ENCODE peak calls at places on chromosomes 3 and 15, in eight cellular contexts. One of them, this sample, is unnamed.

GRCh38 chr3:99850608-99851007 is 32.9 kb downstream of the CMSS1 start:
- DNase-seq in fibroblast of mammary gland: no peak
- DNase-seq in OCI-LY7: no peak
- DNase-seq in GM20000: no peak
- DNase-seq in lower lobe of right lung: no peak
- DNase-seq in stomach: no peak
- DNase-seq in IMR-90: no peak
- DNase-seq in astrocyte of the spinal cord: no peak
- DNase-seq in this sample: no peak

GRCh38 chr15:33284336-33284735 is 26.4 kb upstream of the RYR3 start:
- DNase-seq in fibroblast of mammary gland: peak
- DNase-seq in OCI-LY7: no peak
- DNase-seq in GM20000: no peak
- DNase-seq in lower lobe of right lung: no peak
- DNase-seq in stomach: no peak
- DNase-seq in IMR-90: no peak
- DNase-seq in astrocyte of the spinal cord: no peak
- DNase-seq in this sample: no peak

GRCh38 chr15:70308011-70308761 is 210.5 kb upstream of the TLE3 start:
- DNase-seq in fibroblast of mammary gland: no peak
- DNase-seq in OCI-LY7: no peak
- DNase-seq in GM20000: peak
- DNase-seq in lower lobe of right lung: no peak
- DNase-seq in stomach: no peak
- DNase-seq in IMR-90: no peak
- DNase-seq in astrocyte of the spinal cord: peak
- DNase-seq in this sample: no peak

GRCh38 chr15:45550436-45550835 is 27.9 kb upstream of the SLC30A4 start:
- DNase-seq in fibroblast of mammary gland: peak
- DNase-seq in OCI-LY7: no peak
- DNase-seq in GM20000: no peak
- DNase-seq in lower lobe of right lung: no peak
- DNase-seq in stomach: no peak
- DNase-seq in IMR-90: peak
- DNase-seq in astrocyte of the spinal cord: peak
- DNase-seq in this sample: no peak

GRCh38 chr15:80265021-80265420 is 13.0 kb upstream of the CTXND1 start:
- DNase-seq in fibroblast of mammary gland: peak
- DNase-seq in OCI-LY7: no peak
- DNase-seq in GM20000: no peak
- DNase-seq in lower lobe of right lung: no peak
- DNase-seq in stomach: no peak
- DNase-seq in IMR-90: peak
- DNase-seq in astrocyte of the spinal cord: no peak
- DNase-seq in this sample: no peak

GRCh38 chr3:12670789-12671450 is 7.0 kb upstream of the RAF1 start:
- DNase-seq in fibroblast of mammary gland: no peak
- DNase-seq in OCI-LY7: no peak
- DNase-seq in GM20000: no peak
- DNase-seq in lower lobe of right lung: peak
- DNase-seq in stomach: no peak
- DNase-seq in IMR-90: no peak
- DNase-seq in astrocyte of the spinal cord: no peak
- DNase-seq in this sample: no peak

GRCh38 chr3:47010050-47010712 is 30.7 kb downstream of the NBEAL2 start:
- DNase-seq in fibroblast of mammary gland: peak
- DNase-seq in OCI-LY7: no peak
- DNase-seq in GM20000: peak
- DNase-seq in lower lobe of right lung: no peak
- DNase-seq in stomach: peak
- DNase-seq in IMR-90: no peak
- DNase-seq in astrocyte of the spinal cord: no peak
- DNase-seq in this sample: peak

GRCh38 chr3:46948830-46949671 is 27.5 kb downstream of the CCDC12 start:
- DNase-seq in fibroblast of mammary gland: no peak
- DNase-seq in OCI-LY7: no peak
- DNase-seq in GM20000: peak
- DNase-seq in lower lobe of right lung: peak
- DNase-seq in stomach: peak
- DNase-seq in IMR-90: no peak
- DNase-seq in astrocyte of the spinal cord: no peak
- DNase-seq in this sample: no peak

GRCh38 chr3:68620211-68620610 is 312.1 kb downstream of the TAFA4 start:
- DNase-seq in fibroblast of mammary gland: no peak
- DNase-seq in OCI-LY7: no peak
- DNase-seq in GM20000: no peak
- DNase-seq in lower lobe of right lung: no peak
- DNase-seq in stomach: no peak
- DNase-seq in IMR-90: no peak
- DNase-seq in astrocyte of the spinal cord: no peak
- DNase-seq in this sample: no peak

GRCh38 chr3:13282986-13283876 is 136.9 kb downstream of the NUP210 start:
- DNase-seq in fibroblast of mammary gland: no peak
- DNase-seq in OCI-LY7: no peak
- DNase-seq in GM20000: peak
- DNase-seq in lower lobe of right lung: peak
- DNase-seq in stomach: no peak
- DNase-seq in IMR-90: no peak
- DNase-seq in astrocyte of the spinal cord: no peak
- DNase-seq in this sample: no peak

GRCh38 chr15:92938387-92938786 is 38.3 kb downstream of the CHD2 start:
- DNase-seq in fibroblast of mammary gland: no peak
- DNase-seq in OCI-LY7: no peak
- DNase-seq in GM20000: no peak
- DNase-seq in lower lobe of right lung: no peak
- DNase-seq in stomach: no peak
- DNase-seq in IMR-90: no peak
- DNase-seq in astrocyte of the spinal cord: no peak
- DNase-seq in this sample: no peak

GRCh38 chr3:121660356-121661171 is at the start of gene HCLS1:
- DNase-seq in fibroblast of mammary gland: peak
- DNase-seq in OCI-LY7: peak
- DNase-seq in GM20000: peak
- DNase-seq in lower lobe of right lung: peak
- DNase-seq in stomach: peak
- DNase-seq in IMR-90: no peak
- DNase-seq in astrocyte of the spinal cord: no peak
- DNase-seq in this sample: no peak

GRCh38 chr3:23734481-23734880 is 71.3 kb upstream of the UBE2E1 start:
- DNase-seq in fibroblast of mammary gland: no peak
- DNase-seq in OCI-LY7: no peak
- DNase-seq in GM20000: no peak
- DNase-seq in lower lobe of right lung: no peak
- DNase-seq in stomach: no peak
- DNase-seq in IMR-90: no peak
- DNase-seq in astrocyte of the spinal cord: no peak
- DNase-seq in this sample: no peak

GRCh38 chr3:178646205-178646604 is 110.0 kb downstream of the KCNMB2 start:
- DNase-seq in fibroblast of mammary gland: no peak
- DNase-seq in OCI-LY7: no peak
- DNase-seq in GM20000: no peak
- DNase-seq in lower lobe of right lung: no peak
- DNase-seq in stomach: no peak
- DNase-seq in IMR-90: no peak
- DNase-seq in astrocyte of the spinal cord: no peak
- DNase-seq in this sample: no peak

GRCh38 chr3:69443554-69443953 is 57.7 kb upstream of the FRMD4B start:
- DNase-seq in fibroblast of mammary gland: no peak
- DNase-seq in OCI-LY7: no peak
- DNase-seq in GM20000: no peak
- DNase-seq in lower lobe of right lung: no peak
- DNase-seq in stomach: no peak
- DNase-seq in IMR-90: peak
- DNase-seq in astrocyte of the spinal cord: peak
- DNase-seq in this sample: no peak

GRCh38 chr3:129467934-129468333 is 27.9 kb downstream of the IFT122 start:
- DNase-seq in fibroblast of mammary gland: no peak
- DNase-seq in OCI-LY7: no peak
- DNase-seq in GM20000: no peak
- DNase-seq in lower lobe of right lung: no peak
- DNase-seq in stomach: no peak
- DNase-seq in IMR-90: no peak
- DNase-seq in astrocyte of the spinal cord: no peak
- DNase-seq in this sample: no peak

GRCh38 chr3:179410317-179410716 is 41.0 kb downstream of the GNB4 start:
- DNase-seq in fibroblast of mammary gland: peak
- DNase-seq in OCI-LY7: peak
- DNase-seq in GM20000: no peak
- DNase-seq in lower lobe of right lung: no peak
- DNase-seq in stomach: no peak
- DNase-seq in IMR-90: peak
- DNase-seq in astrocyte of the spinal cord: peak
- DNase-seq in this sample: no peak

GRCh38 chr3:176692172-176692923 is 504.9 kb downstream of the TBL1XR1 start:
- DNase-seq in fibroblast of mammary gland: no peak
- DNase-seq in OCI-LY7: no peak
- DNase-seq in GM20000: no peak
- DNase-seq in lower lobe of right lung: no peak
- DNase-seq in stomach: no peak
- DNase-seq in IMR-90: no peak
- DNase-seq in astrocyte of the spinal cord: no peak
- DNase-seq in this sample: no peak

GRCh38 chr3:119637679-119638525 is 22.5 kb downstream of the POPDC2 start:
- DNase-seq in fibroblast of mammary gland: peak
- DNase-seq in OCI-LY7: no peak
- DNase-seq in GM20000: peak
- DNase-seq in lower lobe of right lung: no peak
- DNase-seq in stomach: no peak
- DNase-seq in IMR-90: peak
- DNase-seq in astrocyte of the spinal cord: peak
- DNase-seq in this sample: no peak

GRCh38 chr3:84108442-84108971 is 850.3 kb upstream of the CADM2 start:
- DNase-seq in fibroblast of mammary gland: no peak
- DNase-seq in OCI-LY7: no peak
- DNase-seq in GM20000: no peak
- DNase-seq in lower lobe of right lung: no peak
- DNase-seq in stomach: no peak
- DNase-seq in IMR-90: peak
- DNase-seq in astrocyte of the spinal cord: peak
- DNase-seq in this sample: no peak

GRCh38 chr15:74543583-74543982 is 2.6 kb downstream of the ARID3B start:
- DNase-seq in fibroblast of mammary gland: no peak
- DNase-seq in OCI-LY7: peak
- DNase-seq in GM20000: no peak
- DNase-seq in lower lobe of right lung: no peak
- DNase-seq in stomach: no peak
- DNase-seq in IMR-90: no peak
- DNase-seq in astrocyte of the spinal cord: no peak
- DNase-seq in this sample: no peak

GRCh38 chr3:34374521-34374920 is 576.1 kb downstream of the PDCD6IP start:
- DNase-seq in fibroblast of mammary gland: no peak
- DNase-seq in OCI-LY7: no peak
- DNase-seq in GM20000: no peak
- DNase-seq in lower lobe of right lung: no peak
- DNase-seq in stomach: no peak
- DNase-seq in IMR-90: no peak
- DNase-seq in astrocyte of the spinal cord: no peak
- DNase-seq in this sample: no peak

GRCh38 chr3:142270407-142270806 is 45.0 kb upstream of the GK5 start:
- DNase-seq in fibroblast of mammary gland: peak
- DNase-seq in OCI-LY7: no peak
- DNase-seq in GM20000: no peak
- DNase-seq in lower lobe of right lung: no peak
- DNase-seq in stomach: no peak
- DNase-seq in IMR-90: no peak
- DNase-seq in astrocyte of the spinal cord: no peak
- DNase-seq in this sample: no peak

GRCh38 chr15:60476713-60477112 is 2.2 kb downstream of the ICE2 start:
- DNase-seq in fibroblast of mammary gland: no peak
- DNase-seq in OCI-LY7: no peak
- DNase-seq in GM20000: no peak
- DNase-seq in lower lobe of right lung: no peak
- DNase-seq in stomach: no peak
- DNase-seq in IMR-90: peak
- DNase-seq in astrocyte of the spinal cord: peak
- DNase-seq in this sample: no peak
- TF ChIP-seq CTCF in fibroblast of mammary gland: no peak
- TF ChIP-seq CTCF in OCI-LY7: no peak
- TF ChIP-seq CTCF in GM20000: no peak
- TF ChIP-seq CTCF in lower lobe of right lung: no peak
- TF ChIP-seq CTCF in stomach: no peak
- TF ChIP-seq CTCF in IMR-90: no peak
- TF ChIP-seq CTCF in astrocyte of the spinal cord: no peak
- TF ChIP-seq CTCF in this sample: no peak

GRCh38 chr3:139982404-139982803 is 47.4 kb downstream of the CLSTN2 start:
- DNase-seq in fibroblast of mammary gland: peak
- DNase-seq in OCI-LY7: no peak
- DNase-seq in GM20000: no peak
- DNase-seq in lower lobe of right lung: no peak
- DNase-seq in stomach: no peak
- DNase-seq in IMR-90: no peak
- DNase-seq in astrocyte of the spinal cord: peak
- DNase-seq in this sample: peak
- TF ChIP-seq CTCF in fibroblast of mammary gland: no peak
- TF ChIP-seq CTCF in OCI-LY7: peak
- TF ChIP-seq CTCF in GM20000: no peak
- TF ChIP-seq CTCF in lower lobe of right lung: no peak
- TF ChIP-seq CTCF in stomach: no peak
- TF ChIP-seq CTCF in IMR-90: no peak
- TF ChIP-seq CTCF in astrocyte of the spinal cord: peak
- TF ChIP-seq CTCF in this sample: peak

GRCh38 chr15:50484781-50485180 is 60.6 kb downstream of the USP8 start:
- DNase-seq in fibroblast of mammary gland: no peak
- DNase-seq in OCI-LY7: no peak
- DNase-seq in GM20000: no peak
- DNase-seq in lower lobe of right lung: no peak
- DNase-seq in stomach: no peak
- DNase-seq in IMR-90: no peak
- DNase-seq in astrocyte of the spinal cord: no peak
- DNase-seq in this sample: no peak

GRCh38 chr15:50487287-50487686 is 59.2 kb downstream of the USP50 start:
- DNase-seq in fibroblast of mammary gland: no peak
- DNase-seq in OCI-LY7: no peak
- DNase-seq in GM20000: no peak
- DNase-seq in lower lobe of right lung: no peak
- DNase-seq in stomach: no peak
- DNase-seq in IMR-90: no peak
- DNase-seq in astrocyte of the spinal cord: no peak
- DNase-seq in this sample: no peak

DNA sequence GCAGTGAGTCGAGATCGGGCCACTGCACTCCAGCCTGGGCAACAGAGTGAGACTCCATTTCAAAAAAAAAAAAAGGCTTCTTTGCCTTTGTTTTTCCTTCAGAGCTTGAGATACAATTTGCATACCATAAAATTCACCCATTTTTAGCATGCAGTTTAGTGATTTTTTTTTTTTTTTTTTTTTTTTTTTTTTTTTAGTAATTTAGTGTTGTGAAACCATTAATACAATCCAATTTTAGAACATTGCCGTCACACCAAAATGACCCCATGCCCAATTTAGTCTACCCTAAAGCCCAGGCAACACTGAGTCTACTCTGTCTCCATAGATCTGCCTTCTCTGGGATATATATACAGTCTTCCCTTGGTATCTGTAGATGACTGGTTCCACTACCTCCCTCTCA is 61.1 kb downstream of the USP50 start:
- DNase-seq in fibroblast of mammary gland: no peak
- DNase-seq in OCI-LY7: no peak
- DNase-seq in GM20000: no peak
- DNase-seq in lower lobe of right lung: no peak
- DNase-seq in stomach: no peak
- DNase-seq in IMR-90: no peak
- DNase-seq in astrocyte of the spinal cord: no peak
- DNase-seq in this sample: no peak
- TF ChIP-seq CTCF in fibroblast of mammary gland: no peak
- TF ChIP-seq CTCF in OCI-LY7: no peak
- TF ChIP-seq CTCF in GM20000: no peak
- TF ChIP-seq CTCF in lower lobe of right lung: no peak
- TF ChIP-seq CTCF in stomach: no peak
- TF ChIP-seq CTCF in IMR-90: no peak
- TF ChIP-seq CTCF in astrocyte of the spinal cord: no peak
- TF ChIP-seq CTCF in this sample: no peak

GRCh38 chr3:197216169-197216860 is 82.1 kb downstream of the DLG1 start:
- DNase-seq in fibroblast of mammary gland: peak
- DNase-seq in OCI-LY7: no peak
- DNase-seq in GM20000: no peak
- DNase-seq in lower lobe of right lung: no peak
- DNase-seq in stomach: no peak
- DNase-seq in IMR-90: peak
- DNase-seq in astrocyte of the spinal cord: peak
- DNase-seq in this sample: no peak
- TF ChIP-seq CTCF in fibroblast of mammary gland: no peak
- TF ChIP-seq CTCF in OCI-LY7: no peak
- TF ChIP-seq CTCF in GM20000: no peak
- TF ChIP-seq CTCF in lower lobe of right lung: no peak
- TF ChIP-seq CTCF in stomach: no peak
- TF ChIP-seq CTCF in IMR-90: no peak
- TF ChIP-seq CTCF in astrocyte of the spinal cord: no peak
- TF ChIP-seq CTCF in this sample: no peak

This sample was measured in osteocyte.